ENCODE peak calls at places on chromosome 20, in six cellular contexts. One of them, this sample, is unnamed.

GRCh38 chr20:62362991-62363919 is 3.9 kb downstream of the LAMA5 start:
- DNase-seq in T1000: no peak
- DNase-seq in kidney glomerular epithelial cell: peak; percentile 37
- DNase-seq in hippocampal formation: no peak
- DNase-seq in DMS79: no peak
- DNase-seq in K562: no peak
- DNase-seq in this sample: peak; percentile 55

GRCh38 chr20:4776079-4776630 is 54.4 kb downstream of the PRND start:
- DNase-seq in DMS79: no peak
- DNase-seq in T1000: no peak
- DNase-seq in hippocampal formation: no peak
- DNase-seq in K562: no peak
- DNase-seq in kidney glomerular epithelial cell: no peak
- DNase-seq in this sample: no peak

GRCh38 chr20:63164681-63165537 is 51.0 kb downstream of the YTHDF1 start:
- DNase-seq in DMS79: no peak
- DNase-seq in K562: no peak
- DNase-seq in T1000: no peak
- DNase-seq in kidney glomerular epithelial cell: no peak
- DNase-seq in hippocampal formation: no peak
- DNase-seq in this sample: no peak

GRCh38 chr20:3621111-3621510 is 42.1 kb downstream of the GFRA4 start:
- DNase-seq in K562: no peak
- DNase-seq in T1000: no peak
- DNase-seq in hippocampal formation: no peak
- DNase-seq in kidney glomerular epithelial cell: no peak
- DNase-seq in DMS79: no peak
- DNase-seq in this sample: no peak

GRCh38 chr20:2521369-2522305 is 12.9 kb upstream of the ZNF343 start:
- DNase-seq in kidney glomerular epithelial cell: peak; percentile 42
- DNase-seq in DMS79: no peak
- DNase-seq in K562: peak; percentile 34
- DNase-seq in hippocampal formation: peak; percentile 14
- DNase-seq in T1000: no peak
- DNase-seq in this sample: peak; percentile 68

GRCh38 chr20:47330933-47331708 is 25.4 kb downstream of the ZMYND8 start:
- DNase-seq in T1000: peak; percentile 50
- DNase-seq in kidney glomerular epithelial cell: peak; percentile 81
- DNase-seq in hippocampal formation: no peak
- DNase-seq in DMS79: no peak
- DNase-seq in K562: peak; percentile 72
- DNase-seq in this sample: no peak

GRCh38 chr20:5480824-5481600 is 164.3 kb upstream of the PROKR2 start:
- DNase-seq in DMS79: peak; percentile 91
- DNase-seq in kidney glomerular epithelial cell: no peak
- DNase-seq in hippocampal formation: no peak
- DNase-seq in K562: no peak
- DNase-seq in T1000: no peak
- DNase-seq in this sample: no peak

GRCh38 chr20:20743511-20744169 is 31.2 kb upstream of the RALGAPA2 start:
- DNase-seq in kidney glomerular epithelial cell: no peak
- DNase-seq in T1000: no peak
- DNase-seq in DMS79: peak; percentile 53
- DNase-seq in K562: no peak
- DNase-seq in hippocampal formation: peak; percentile 58
- DNase-seq in this sample: no peak

GRCh38 chr20:57479196-57479595 is 45.7 kb downstream of the CTCFL start:
- DNase-seq in T1000: no peak
- DNase-seq in kidney glomerular epithelial cell: no peak
- DNase-seq in K562: no peak
- DNase-seq in hippocampal formation: no peak
- DNase-seq in DMS79: no peak
- DNase-seq in this sample: no peak

GRCh38 chr20:48149887-48150286 is 364.6 kb upstream of the SULF2 start:
- DNase-seq in kidney glomerular epithelial cell: no peak
- DNase-seq in DMS79: peak; percentile 1
- DNase-seq in hippocampal formation: no peak
- DNase-seq in K562: no peak
- DNase-seq in T1000: no peak
- DNase-seq in this sample: no peak